ENCODE peak calls at places on chromosomes 3 and 15, in four cellular contexts. One of them, this sample, is unnamed.

GRCh38 chr3:124363451-124363850 is 366.8 kb upstream of the UMPS start:
- DNase-seq in endothelial cell of umbilical vein: no peak
- DNase-seq in GM23338: no peak
- DNase-seq in stomach: no peak
- DNase-seq in this sample: peak

GRCh38 chr3:143016321-143016972 is 15.1 kb downstream of the U2SURP start:
- DNase-seq in endothelial cell of umbilical vein: peak
- DNase-seq in GM23338: peak
- DNase-seq in stomach: no peak
- DNase-seq in this sample: no peak

GRCh38 chr3:31077021-31077601 is 182.7 kb upstream of the GADL1 start:
- DNase-seq in endothelial cell of umbilical vein: peak
- DNase-seq in GM23338: no peak
- DNase-seq in stomach: no peak
- DNase-seq in this sample: peak

GRCh38 chr3:46495901-46496456 is 1.8 kb upstream of the RTP3 start:
- DNase-seq in endothelial cell of umbilical vein: no peak
- DNase-seq in GM23338: no peak
- DNase-seq in stomach: no peak
- DNase-seq in this sample: peak

GRCh38 chr3:160564205-160564922 is 1.0 kb downstream of the KPNA4 start:
- DNase-seq in endothelial cell of umbilical vein: peak
- DNase-seq in GM23338: peak
- DNase-seq in stomach: no peak
- DNase-seq in this sample: peak

GRCh38 chr3:122606330-122606729 is 28.9 kb downstream of the PARP15 start:
- DNase-seq in endothelial cell of umbilical vein: no peak
- DNase-seq in GM23338: no peak
- DNase-seq in stomach: no peak
- DNase-seq in this sample: no peak

GRCh38 chr15:33098082-33099058 is 96.1 kb downstream of the FMN1 start:
- DNase-seq in endothelial cell of umbilical vein: peak
- DNase-seq in GM23338: no peak
- DNase-seq in stomach: no peak
- DNase-seq in this sample: peak

GRCh38 chr3:143332046-143332445 is 212.5 kb downstream of the CHST2 start:
- DNase-seq in endothelial cell of umbilical vein: no peak
- DNase-seq in GM23338: no peak
- DNase-seq in stomach: no peak
- DNase-seq in this sample: no peak

GRCh38 chr3:194249323-194250103 is 101.6 kb downstream of the CPN2 start:
- DNase-seq in endothelial cell of umbilical vein: no peak
- DNase-seq in GM23338: no peak
- DNase-seq in stomach: peak
- DNase-seq in this sample: no peak

GRCh38 chr15:70196314-70197291 is 98.9 kb upstream of the TLE3 start:
- DNase-seq in endothelial cell of umbilical vein: no peak
- DNase-seq in GM23338: peak
- DNase-seq in stomach: peak
- DNase-seq in this sample: peak

GRCh38 chr15:31461375-31461774 is 134.7 kb downstream of the KLF13 start:
- DNase-seq in endothelial cell of umbilical vein: no peak
- DNase-seq in GM23338: no peak
- DNase-seq in stomach: peak
- DNase-seq in this sample: peak

GRCh38 chr3:127951276-127951675 is 36.2 kb downstream of the KBTBD12 start:
- DNase-seq in endothelial cell of umbilical vein: peak
- DNase-seq in GM23338: no peak
- DNase-seq in stomach: no peak
- DNase-seq in this sample: peak

GRCh38 chr3:24981309-24981708 is 446.8 kb upstream of the RARB start:
- DNase-seq in endothelial cell of umbilical vein: no peak
- DNase-seq in GM23338: no peak
- DNase-seq in stomach: no peak
- DNase-seq in this sample: no peak

DNA sequence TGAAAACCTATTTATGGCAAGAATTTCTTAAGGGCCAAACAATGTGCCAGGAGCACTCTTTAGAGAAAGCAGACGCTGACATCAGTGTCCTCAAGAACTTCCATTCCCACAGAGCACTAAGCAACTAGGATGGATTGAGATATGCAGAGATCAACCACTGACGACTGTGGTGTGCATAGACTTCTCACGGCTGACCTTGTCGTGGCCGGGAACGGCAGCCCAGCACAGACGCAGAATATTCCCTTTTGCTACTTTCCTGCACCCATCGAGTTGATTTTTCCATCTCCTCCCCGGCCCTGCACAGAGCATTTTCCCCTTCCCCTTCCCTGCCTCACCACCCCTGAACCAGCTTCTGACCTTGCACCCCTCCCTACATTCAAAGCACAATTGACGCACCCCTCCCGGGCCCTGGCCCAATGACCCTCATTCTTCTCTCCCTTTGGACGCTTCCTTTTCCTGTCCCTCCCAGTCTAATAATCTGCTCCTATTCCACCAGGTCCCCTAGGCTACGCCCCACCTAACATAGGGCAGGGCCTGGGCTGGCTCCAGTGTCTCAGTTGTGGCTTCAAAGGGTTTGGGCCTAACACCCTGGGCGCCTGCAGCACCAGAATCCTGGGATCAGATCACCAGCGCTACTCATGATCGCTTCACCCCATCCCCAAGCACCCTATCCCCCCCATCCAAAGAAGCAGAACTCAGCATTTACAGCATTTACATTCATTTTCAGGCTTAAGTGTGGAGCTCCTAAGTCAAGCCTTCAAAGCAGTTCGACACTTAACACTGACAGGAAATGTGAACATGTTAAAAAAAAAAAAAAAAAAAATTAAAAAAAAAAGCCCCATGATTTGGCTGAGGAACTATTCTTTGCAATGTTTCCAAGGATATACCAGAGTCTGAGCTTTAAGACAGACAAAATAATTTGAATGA is 151.2 kb downstream of the FOXP1 start:
- DNase-seq in endothelial cell of umbilical vein: no peak
- DNase-seq in GM23338: no peak
- DNase-seq in stomach: no peak
- DNase-seq in this sample: no peak
- H3K27ac ChIP-seq in endothelial cell of umbilical vein: no peak
- H3K27ac ChIP-seq in GM23338: no peak
- H3K27ac ChIP-seq in stomach: peak
- H3K27ac ChIP-seq in this sample: no peak

DNA sequence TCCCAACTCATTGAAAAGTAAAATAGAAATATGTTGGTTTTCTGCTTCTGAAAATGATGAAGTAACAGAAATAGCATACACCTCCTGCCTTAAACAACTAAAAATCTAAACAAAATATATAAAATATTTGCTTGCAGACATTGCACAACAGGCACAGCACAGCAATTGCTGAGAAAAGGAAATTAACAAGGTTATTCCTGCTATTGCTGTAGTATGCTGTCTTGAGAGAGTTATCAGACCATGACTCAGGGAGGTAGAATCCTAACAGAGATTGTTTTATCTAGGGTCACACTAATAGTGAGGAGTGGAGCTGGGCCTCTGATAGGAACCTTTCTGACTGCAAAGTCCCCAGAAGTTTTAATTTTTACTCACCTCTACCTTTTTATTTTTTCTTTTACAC is 72.6 kb downstream of the ZBTB20 start:
- DNase-seq in endothelial cell of umbilical vein: no peak
- DNase-seq in GM23338: no peak
- DNase-seq in stomach: no peak
- DNase-seq in this sample: no peak
- H3K27ac ChIP-seq in endothelial cell of umbilical vein: no peak
- H3K27ac ChIP-seq in GM23338: no peak
- H3K27ac ChIP-seq in stomach: no peak
- H3K27ac ChIP-seq in this sample: no peak

GRCh38 chr3:110813541-110813940 is 258.1 kb upstream of the NECTIN3 start:
- DNase-seq in endothelial cell of umbilical vein: no peak
- DNase-seq in GM23338: no peak
- DNase-seq in stomach: no peak
- DNase-seq in this sample: no peak

GRCh38 chr3:110814170-110815007 is 257.2 kb upstream of the NECTIN3 start:
- DNase-seq in endothelial cell of umbilical vein: peak
- DNase-seq in GM23338: no peak
- DNase-seq in stomach: no peak
- DNase-seq in this sample: peak

GRCh38 chr3:110815008-110815583 is 256.5 kb upstream of the NECTIN3 start:
- DNase-seq in endothelial cell of umbilical vein: peak
- DNase-seq in GM23338: no peak
- DNase-seq in stomach: no peak
- DNase-seq in this sample: no peak

GRCh38 chr3:110811050-110811449 is 260.6 kb upstream of the NECTIN3 start:
- DNase-seq in endothelial cell of umbilical vein: no peak
- DNase-seq in GM23338: no peak
- DNase-seq in stomach: no peak
- DNase-seq in this sample: no peak

GRCh38 chr3:110816008-110816407 is 255.6 kb upstream of the NECTIN3 start:
- DNase-seq in endothelial cell of umbilical vein: no peak
- DNase-seq in GM23338: no peak
- DNase-seq in stomach: no peak
- DNase-seq in this sample: no peak
- H3K27ac ChIP-seq in endothelial cell of umbilical vein: no peak
- H3K27ac ChIP-seq in GM23338: no peak
- H3K27ac ChIP-seq in stomach: no peak
- H3K27ac ChIP-seq in this sample: peak

DNA sequence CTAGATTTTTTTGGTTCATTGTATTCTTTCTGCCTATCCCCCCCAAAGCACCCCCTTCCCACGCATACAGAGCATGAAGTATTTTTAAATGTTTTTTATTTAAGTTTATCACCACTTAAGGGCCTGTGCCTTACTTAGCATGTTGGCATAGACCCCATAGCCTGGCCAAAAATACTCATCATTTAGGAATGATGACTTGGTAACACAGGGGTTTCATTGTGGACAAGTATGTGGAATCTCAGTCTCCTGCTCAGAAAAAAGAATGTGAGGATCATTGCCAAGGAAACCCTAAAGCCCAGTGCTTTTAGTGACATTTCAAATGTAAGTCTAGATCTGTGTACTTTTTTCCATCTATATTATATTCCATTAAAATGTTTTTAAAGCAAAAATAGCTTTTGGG is 146.3 kb downstream of the ALCAM start:
- DNase-seq in endothelial cell of umbilical vein: no peak
- DNase-seq in GM23338: no peak
- DNase-seq in stomach: no peak
- DNase-seq in this sample: no peak
- H3K27ac ChIP-seq in endothelial cell of umbilical vein: no peak
- H3K27ac ChIP-seq in GM23338: no peak
- H3K27ac ChIP-seq in stomach: no peak
- H3K27ac ChIP-seq in this sample: peak

GRCh38 chr3:151906751-151907150 is 33.3 kb downstream of the SUCNR1 start:
- DNase-seq in endothelial cell of umbilical vein: no peak
- DNase-seq in GM23338: no peak
- DNase-seq in stomach: no peak
- DNase-seq in this sample: no peak
- H3K27ac ChIP-seq in endothelial cell of umbilical vein: no peak
- H3K27ac ChIP-seq in GM23338: no peak
- H3K27ac ChIP-seq in stomach: no peak
- H3K27ac ChIP-seq in this sample: no peak

DNA sequence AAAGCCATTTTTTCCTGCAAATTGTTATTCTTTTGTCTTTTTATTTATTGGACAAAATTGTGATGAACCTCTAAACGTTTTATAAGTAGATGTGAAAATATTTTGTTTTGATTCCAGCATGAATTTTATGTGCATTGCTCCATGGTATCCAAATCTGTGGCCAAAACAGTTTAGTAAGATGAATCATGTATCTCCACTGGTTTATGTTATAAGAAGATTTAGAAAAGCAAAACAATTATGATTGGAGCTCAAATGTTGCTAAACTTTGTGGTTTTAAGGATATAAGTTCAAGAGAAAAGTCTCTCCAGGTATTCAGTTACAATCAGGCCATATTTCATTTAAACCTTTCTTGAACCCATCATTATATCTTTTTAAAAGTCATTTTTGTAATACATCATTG is 80.9 kb downstream of the NECTIN3 start:
- DNase-seq in endothelial cell of umbilical vein: no peak
- DNase-seq in GM23338: no peak
- DNase-seq in stomach: no peak
- DNase-seq in this sample: no peak
- H3K27ac ChIP-seq in endothelial cell of umbilical vein: no peak
- H3K27ac ChIP-seq in GM23338: peak
- H3K27ac ChIP-seq in stomach: no peak
- H3K27ac ChIP-seq in this sample: no peak

GRCh38 chr15:84915011-84915958 is 30.8 kb downstream of the SLC28A1 start:
- DNase-seq in endothelial cell of umbilical vein: peak
- DNase-seq in GM23338: peak
- DNase-seq in stomach: peak
- DNase-seq in this sample: peak
- H3K27ac ChIP-seq in endothelial cell of umbilical vein: no peak
- H3K27ac ChIP-seq in GM23338: no peak
- H3K27ac ChIP-seq in stomach: peak
- H3K27ac ChIP-seq in this sample: peak